ENCODE peak calls at places on chromosome 1, in ten cellular contexts. One of them, this sample, is unnamed.

GRCh38 chr1:116572771-116573170 is 1.9 kb upstream of the CD58 start:
- DNase-seq in RWPE2: no peak
- DNase-seq in hepatocyte: no peak
- DNase-seq in OCI-LY7: no peak
- DNase-seq in PC-9: no peak
- DNase-seq in body of pancreas: no peak
- DNase-seq in lower lobe of right lung: no peak
- DNase-seq in esophagus squamous epithelium: no peak
- DNase-seq in kidney: no peak
- DNase-seq in AG04450: no peak
- DNase-seq in this sample: no peak

GRCh38 chr1:27569088-27569459 is 34.9 kb downstream of the AHDC1 start:
- DNase-seq in body of pancreas: peak
- DNase-seq in PC-9: no peak
- DNase-seq in esophagus squamous epithelium: no peak
- DNase-seq in lower lobe of right lung: no peak
- DNase-seq in AG04450: no peak
- DNase-seq in OCI-LY7: no peak
- DNase-seq in RWPE2: no peak
- DNase-seq in kidney: no peak
- DNase-seq in hepatocyte: no peak
- DNase-seq in this sample: no peak

GRCh38 chr1:233244183-233244582 is 51.3 kb downstream of the PCNX2 start:
- DNase-seq in OCI-LY7: no peak
- DNase-seq in hepatocyte: peak
- DNase-seq in lower lobe of right lung: no peak
- DNase-seq in PC-9: no peak
- DNase-seq in esophagus squamous epithelium: no peak
- DNase-seq in body of pancreas: peak
- DNase-seq in kidney: no peak
- DNase-seq in RWPE2: no peak
- DNase-seq in AG04450: no peak
- DNase-seq in this sample: no peak

GRCh38 chr1:215923129-215923824 is 356.2 kb downstream of the KCTD3 start:
- DNase-seq in esophagus squamous epithelium: no peak
- DNase-seq in kidney: no peak
- DNase-seq in PC-9: no peak
- DNase-seq in AG04450: no peak
- DNase-seq in hepatocyte: no peak
- DNase-seq in lower lobe of right lung: no peak
- DNase-seq in OCI-LY7: no peak
- DNase-seq in body of pancreas: no peak
- DNase-seq in RWPE2: no peak
- DNase-seq in this sample: no peak

GRCh38 chr1:212566522-212567479 is 41.8 kb upstream of the ATF3 start:
- DNase-seq in hepatocyte: peak
- DNase-seq in RWPE2: no peak
- DNase-seq in esophagus squamous epithelium: no peak
- DNase-seq in AG04450: peak
- DNase-seq in PC-9: peak
- DNase-seq in OCI-LY7: peak
- DNase-seq in kidney: no peak
- DNase-seq in lower lobe of right lung: no peak
- DNase-seq in body of pancreas: peak
- DNase-seq in this sample: no peak

GRCh38 chr1:209384710-209385550 is 198.6 kb upstream of the CAMK1G start:
- DNase-seq in OCI-LY7: no peak
- DNase-seq in hepatocyte: no peak
- DNase-seq in kidney: no peak
- DNase-seq in PC-9: peak
- DNase-seq in lower lobe of right lung: no peak
- DNase-seq in RWPE2: no peak
- DNase-seq in AG04450: no peak
- DNase-seq in body of pancreas: no peak
- DNase-seq in esophagus squamous epithelium: no peak
- DNase-seq in this sample: no peak

GRCh38 chr1:184101116-184101515 is 49.6 kb downstream of the TSEN15 start:
- DNase-seq in OCI-LY7: no peak
- DNase-seq in AG04450: no peak
- DNase-seq in RWPE2: no peak
- DNase-seq in hepatocyte: no peak
- DNase-seq in body of pancreas: no peak
- DNase-seq in lower lobe of right lung: no peak
- DNase-seq in esophagus squamous epithelium: no peak
- DNase-seq in kidney: no peak
- DNase-seq in PC-9: no peak
- DNase-seq in this sample: no peak

GRCh38 chr1:214640431-214641213 is 37.6 kb downstream of the CENPF start:
- DNase-seq in kidney: no peak
- DNase-seq in lower lobe of right lung: no peak
- DNase-seq in AG04450: no peak
- DNase-seq in OCI-LY7: no peak
- DNase-seq in body of pancreas: no peak
- DNase-seq in hepatocyte: no peak
- DNase-seq in esophagus squamous epithelium: no peak
- DNase-seq in RWPE2: no peak
- DNase-seq in PC-9: no peak
- DNase-seq in this sample: no peak

GRCh38 chr1:156100205-156100995 is 14.1 kb upstream of the LMNA start:
- DNase-seq in body of pancreas: no peak
- DNase-seq in lower lobe of right lung: no peak
- DNase-seq in OCI-LY7: no peak
- DNase-seq in hepatocyte: no peak
- DNase-seq in AG04450: no peak
- DNase-seq in kidney: no peak
- DNase-seq in RWPE2: no peak
- DNase-seq in esophagus squamous epithelium: no peak
- DNase-seq in PC-9: peak
- DNase-seq in this sample: no peak

GRCh38 chr1:201718346-201719202 is 110.4 kb upstream of the IPO9 start:
- DNase-seq in lower lobe of right lung: no peak
- DNase-seq in PC-9: no peak
- DNase-seq in body of pancreas: no peak
- DNase-seq in kidney: no peak
- DNase-seq in RWPE2: no peak
- DNase-seq in hepatocyte: no peak
- DNase-seq in AG04450: no peak
- DNase-seq in esophagus squamous epithelium: no peak
- DNase-seq in OCI-LY7: no peak
- DNase-seq in this sample: no peak

GRCh38 chr1:51733793-51734522 is 117.1 kb downstream of the OSBPL9 start:
- DNase-seq in RWPE2: no peak
- DNase-seq in kidney: no peak
- DNase-seq in hepatocyte: no peak
- DNase-seq in esophagus squamous epithelium: no peak
- DNase-seq in lower lobe of right lung: no peak
- DNase-seq in body of pancreas: no peak
- DNase-seq in AG04450: no peak
- DNase-seq in PC-9: no peak
- DNase-seq in OCI-LY7: no peak
- DNase-seq in this sample: no peak
- H3K27ac ChIP-seq in RWPE2: no peak
- H3K27ac ChIP-seq in kidney: peak
- H3K27ac ChIP-seq in hepatocyte: peak
- H3K27ac ChIP-seq in esophagus squamous epithelium: no peak
- H3K27ac ChIP-seq in lower lobe of right lung: no peak
- H3K27ac ChIP-seq in body of pancreas: peak
- H3K27ac ChIP-seq in AG04450: no peak
- H3K27ac ChIP-seq in PC-9: no peak
- H3K27ac ChIP-seq in OCI-LY7: no peak
- H3K27ac ChIP-seq in this sample: peak

DNA sequence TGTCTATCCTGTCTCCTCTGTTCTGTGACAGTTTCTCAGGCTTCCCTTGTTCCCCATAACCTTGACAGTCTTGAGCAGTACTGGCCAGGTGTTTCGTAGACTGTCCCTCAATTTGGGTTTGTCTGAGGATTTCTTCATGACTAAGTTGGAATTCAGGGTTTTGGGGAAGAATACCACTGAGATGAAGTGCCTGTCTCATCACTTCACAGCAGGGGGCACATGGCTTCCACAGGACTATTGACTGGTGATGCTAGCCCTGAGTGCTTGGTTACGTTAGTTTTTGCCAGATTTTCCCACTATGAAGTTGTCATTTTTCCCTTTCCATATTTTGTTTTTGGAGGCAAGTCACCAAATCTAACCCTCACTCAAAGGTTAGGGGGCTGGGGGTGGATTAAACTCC is 45.7 kb downstream of the CDCP2 start:
- DNase-seq in hepatocyte: no peak
- DNase-seq in kidney: no peak
- DNase-seq in esophagus squamous epithelium: no peak
- DNase-seq in body of pancreas: no peak
- DNase-seq in PC-9: no peak
- DNase-seq in RWPE2: no peak
- DNase-seq in AG04450: no peak
- DNase-seq in OCI-LY7: peak
- DNase-seq in lower lobe of right lung: no peak
- DNase-seq in this sample: no peak
- TF ChIP-seq CTCF in hepatocyte: peak
- TF ChIP-seq CTCF in kidney: no peak
- TF ChIP-seq CTCF in esophagus squamous epithelium: no peak
- TF ChIP-seq CTCF in body of pancreas: no peak
- TF ChIP-seq CTCF in PC-9: no peak
- TF ChIP-seq CTCF in RWPE2: peak
- TF ChIP-seq CTCF in AG04450: peak
- TF ChIP-seq CTCF in OCI-LY7: peak
- TF ChIP-seq CTCF in lower lobe of right lung: no peak
- TF ChIP-seq CTCF in this sample: no peak

GRCh38 chr1:109470245-109470644 is 3.9 kb downstream of the SYPL2 start:
- DNase-seq in esophagus squamous epithelium: no peak
- DNase-seq in AG04450: no peak
- DNase-seq in lower lobe of right lung: no peak
- DNase-seq in PC-9: no peak
- DNase-seq in RWPE2: no peak
- DNase-seq in OCI-LY7: no peak
- DNase-seq in hepatocyte: no peak
- DNase-seq in body of pancreas: no peak
- DNase-seq in kidney: no peak
- DNase-seq in this sample: no peak

GRCh38 chr1:109467301-109467777 is 993 bp downstream of the SYPL2 start:
- DNase-seq in AG04450: no peak
- DNase-seq in RWPE2: no peak
- DNase-seq in hepatocyte: no peak
- DNase-seq in esophagus squamous epithelium: no peak
- DNase-seq in PC-9: no peak
- DNase-seq in kidney: no peak
- DNase-seq in OCI-LY7: no peak
- DNase-seq in lower lobe of right lung: no peak
- DNase-seq in body of pancreas: no peak
- DNase-seq in this sample: no peak

GRCh38 chr1:109468903-109469302 is 2.6 kb downstream of the SYPL2 start:
- DNase-seq in PC-9: no peak
- DNase-seq in OCI-LY7: no peak
- DNase-seq in hepatocyte: no peak
- DNase-seq in RWPE2: no peak
- DNase-seq in body of pancreas: no peak
- DNase-seq in esophagus squamous epithelium: no peak
- DNase-seq in lower lobe of right lung: no peak
- DNase-seq in AG04450: no peak
- DNase-seq in kidney: no peak
- DNase-seq in this sample: no peak

GRCh38 chr1:109466440-109467300 is at the start of gene SYPL2:
- DNase-seq in OCI-LY7: no peak
- DNase-seq in PC-9: no peak
- DNase-seq in RWPE2: no peak
- DNase-seq in esophagus squamous epithelium: no peak
- DNase-seq in AG04450: no peak
- DNase-seq in lower lobe of right lung: peak
- DNase-seq in body of pancreas: peak
- DNase-seq in kidney: peak
- DNase-seq in hepatocyte: peak
- DNase-seq in this sample: peak

DNA sequence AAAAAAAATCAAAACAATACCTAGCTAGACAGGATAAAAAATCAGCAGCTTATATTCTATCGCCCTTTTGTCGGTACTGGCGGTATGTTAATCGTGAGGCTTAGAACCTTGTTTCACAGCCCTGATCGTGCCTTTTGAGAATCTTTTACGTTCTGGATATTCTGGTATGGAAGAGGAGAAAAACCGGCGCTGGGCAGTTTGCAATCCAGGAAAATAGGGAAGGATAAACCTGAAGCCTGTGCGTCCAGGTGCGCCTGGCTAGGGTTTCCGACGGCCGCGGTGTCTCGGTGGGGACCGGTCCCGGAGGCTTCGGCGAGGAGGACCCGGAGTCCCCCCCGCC is 276 bp upstream of the SYPL2 start:
- DNase-seq in esophagus squamous epithelium: no peak
- DNase-seq in body of pancreas: no peak
- DNase-seq in OCI-LY7: no peak
- DNase-seq in RWPE2: no peak
- DNase-seq in AG04450: no peak
- DNase-seq in hepatocyte: no peak
- DNase-seq in PC-9: no peak
- DNase-seq in lower lobe of right lung: no peak
- DNase-seq in kidney: no peak
- DNase-seq in this sample: no peak
- H3K4me3 ChIP-seq in esophagus squamous epithelium: peak
- H3K4me3 ChIP-seq in body of pancreas: peak
- H3K4me3 ChIP-seq in OCI-LY7: no peak
- H3K4me3 ChIP-seq in RWPE2: peak
- H3K4me3 ChIP-seq in AG04450: peak
- H3K4me3 ChIP-seq in hepatocyte: peak
- H3K4me3 ChIP-seq in PC-9: peak
- H3K4me3 ChIP-seq in lower lobe of right lung: peak
- H3K4me3 ChIP-seq in kidney: peak
- H3K4me3 ChIP-seq in this sample: peak

GRCh38 chr1:171954386-171954785 is 113.1 kb downstream of the DNM3 start:
- DNase-seq in AG04450: no peak
- DNase-seq in hepatocyte: no peak
- DNase-seq in RWPE2: no peak
- DNase-seq in body of pancreas: no peak
- DNase-seq in esophagus squamous epithelium: no peak
- DNase-seq in kidney: no peak
- DNase-seq in lower lobe of right lung: no peak
- DNase-seq in OCI-LY7: no peak
- DNase-seq in PC-9: no peak
- DNase-seq in this sample: no peak

GRCh38 chr1:171943973-171944561 is 102.8 kb downstream of the DNM3 start:
- DNase-seq in kidney: no peak
- DNase-seq in esophagus squamous epithelium: no peak
- DNase-seq in lower lobe of right lung: no peak
- DNase-seq in body of pancreas: no peak
- DNase-seq in RWPE2: no peak
- DNase-seq in AG04450: no peak
- DNase-seq in OCI-LY7: no peak
- DNase-seq in PC-9: no peak
- DNase-seq in hepatocyte: no peak
- DNase-seq in this sample: no peak

GRCh38 chr1:171948491-171948890 is 107.2 kb downstream of the DNM3 start:
- DNase-seq in esophagus squamous epithelium: no peak
- DNase-seq in AG04450: no peak
- DNase-seq in hepatocyte: no peak
- DNase-seq in kidney: no peak
- DNase-seq in PC-9: peak
- DNase-seq in lower lobe of right lung: no peak
- DNase-seq in RWPE2: no peak
- DNase-seq in OCI-LY7: no peak
- DNase-seq in body of pancreas: no peak
- DNase-seq in this sample: no peak
- H3K27ac ChIP-seq in esophagus squamous epithelium: no peak
- H3K27ac ChIP-seq in AG04450: no peak
- H3K27ac ChIP-seq in hepatocyte: no peak
- H3K27ac ChIP-seq in kidney: no peak
- H3K27ac ChIP-seq in PC-9: no peak
- H3K27ac ChIP-seq in lower lobe of right lung: no peak
- H3K27ac ChIP-seq in RWPE2: no peak
- H3K27ac ChIP-seq in OCI-LY7: no peak
- H3K27ac ChIP-seq in body of pancreas: no peak
- H3K27ac ChIP-seq in this sample: no peak

This sample was measured in coronary artery.